ENCODE peak calls at places on chromosomes 4 and X, in seven cellular contexts. One of them, this sample, is unnamed.

GRCh38 chrX:110180176-110180927 is 137.5 kb downstream of the AMMECR1 start:
- DNase-seq in body of pancreas: no peak
- DNase-seq in amygdala: no peak
- DNase-seq in renal cortical epithelial cell: peak; percentile 75
- DNase-seq in WERI-Rb-1: no peak
- DNase-seq in GM20000: no peak
- DNase-seq in SK-N-DZ: no peak
- DNase-seq in this sample: no peak

GRCh38 chr4:34464196-34464595 is 1780.1 kb downstream of the ARAP2 start:
- DNase-seq in body of pancreas: no peak
- DNase-seq in amygdala: no peak
- DNase-seq in renal cortical epithelial cell: no peak
- DNase-seq in WERI-Rb-1: peak; percentile 66
- DNase-seq in GM20000: no peak
- DNase-seq in SK-N-DZ: no peak
- DNase-seq in this sample: no peak

GRCh38 chr4:1611501-1611870 is 72.6 kb downstream of the FAM53A start:
- DNase-seq in body of pancreas: no peak
- DNase-seq in amygdala: no peak
- DNase-seq in renal cortical epithelial cell: no peak
- DNase-seq in WERI-Rb-1: no peak
- DNase-seq in GM20000: no peak
- DNase-seq in SK-N-DZ: no peak
- DNase-seq in this sample: no peak

GRCh38 chrX:109390556-109390955 is 91.3 kb downstream of the GUCY2F start:
- DNase-seq in body of pancreas: no peak
- DNase-seq in amygdala: no peak
- DNase-seq in renal cortical epithelial cell: no peak
- DNase-seq in WERI-Rb-1: no peak
- DNase-seq in GM20000: no peak
- DNase-seq in SK-N-DZ: no peak
- DNase-seq in this sample: no peak

GRCh38 chr4:28784188-28784587 is 1923.5 kb downstream of the STIM2 start:
- DNase-seq in body of pancreas: no peak
- DNase-seq in amygdala: no peak
- DNase-seq in renal cortical epithelial cell: no peak
- DNase-seq in WERI-Rb-1: no peak
- DNase-seq in GM20000: no peak
- DNase-seq in SK-N-DZ: no peak
- DNase-seq in this sample: no peak

GRCh38 chr4:140995058-140995457 is 138.2 kb downstream of the RNF150 start:
- DNase-seq in body of pancreas: peak; percentile 47
- DNase-seq in amygdala: no peak
- DNase-seq in renal cortical epithelial cell: peak; percentile 22
- DNase-seq in WERI-Rb-1: no peak
- DNase-seq in GM20000: no peak
- DNase-seq in SK-N-DZ: no peak
- DNase-seq in this sample: no peak

GRCh38 chrX:37652053-37652452 is 33.5 kb upstream of the XK start:
- DNase-seq in body of pancreas: no peak
- DNase-seq in amygdala: no peak
- DNase-seq in renal cortical epithelial cell: no peak
- DNase-seq in WERI-Rb-1: no peak
- DNase-seq in GM20000: no peak
- DNase-seq in SK-N-DZ: no peak
- DNase-seq in this sample: no peak

GRCh38 chr4:170651786-170652185 is 562.0 kb upstream of the AADAT start:
- DNase-seq in body of pancreas: no peak
- DNase-seq in amygdala: no peak
- DNase-seq in renal cortical epithelial cell: no peak
- DNase-seq in WERI-Rb-1: no peak
- DNase-seq in GM20000: no peak
- DNase-seq in SK-N-DZ: no peak
- DNase-seq in this sample: no peak

GRCh38 chr4:7904942-7905341 is 34.7 kb downstream of the AFAP1 start:
- DNase-seq in body of pancreas: no peak
- DNase-seq in amygdala: peak; percentile 28
- DNase-seq in renal cortical epithelial cell: peak; percentile 43
- DNase-seq in WERI-Rb-1: no peak
- DNase-seq in GM20000: no peak
- DNase-seq in SK-N-DZ: no peak
- DNase-seq in this sample: no peak

GRCh38 chr4:153084939-153085630 is 119.2 kb upstream of the TRIM2 start:
- DNase-seq in body of pancreas: peak; percentile 76
- DNase-seq in amygdala: peak; percentile 71
- DNase-seq in renal cortical epithelial cell: peak; percentile 56
- DNase-seq in WERI-Rb-1: peak; percentile 90
- DNase-seq in GM20000: peak; percentile 70
- DNase-seq in SK-N-DZ: peak; percentile 60
- DNase-seq in this sample: peak; percentile 70

GRCh38 chr4:89248879-89249281 is 58.7 kb downstream of the GPRIN3 start:
- DNase-seq in body of pancreas: peak; percentile 80
- DNase-seq in amygdala: no peak
- DNase-seq in renal cortical epithelial cell: no peak
- DNase-seq in WERI-Rb-1: no peak
- DNase-seq in GM20000: no peak
- DNase-seq in SK-N-DZ: no peak
- DNase-seq in this sample: no peak

GRCh38 chrX:23742174-23742692 is 843 bp downstream of the ACOT9 start:
- DNase-seq in body of pancreas: peak; percentile 25
- DNase-seq in amygdala: no peak
- DNase-seq in renal cortical epithelial cell: peak; percentile 79
- DNase-seq in WERI-Rb-1: peak; percentile 20
- DNase-seq in GM20000: peak; percentile 7
- DNase-seq in SK-N-DZ: peak; percentile 1
- DNase-seq in this sample: peak; percentile 64

GRCh38 chr4:22986262-22986661 is 293.5 kb downstream of the GBA3 start:
- DNase-seq in body of pancreas: no peak
- DNase-seq in amygdala: no peak
- DNase-seq in renal cortical epithelial cell: peak; percentile 52
- DNase-seq in WERI-Rb-1: no peak
- DNase-seq in GM20000: no peak
- DNase-seq in SK-N-DZ: no peak
- DNase-seq in this sample: no peak

GRCh38 chrX:40403757-40404156 is 177.0 kb upstream of the ATP6AP2 start:
- DNase-seq in body of pancreas: no peak
- DNase-seq in amygdala: no peak
- DNase-seq in renal cortical epithelial cell: no peak
- DNase-seq in WERI-Rb-1: no peak
- DNase-seq in GM20000: no peak
- DNase-seq in SK-N-DZ: no peak
- DNase-seq in this sample: no peak

GRCh38 chrX:110432066-110432465 is 73.4 kb downstream of the RTL9 start:
- DNase-seq in body of pancreas: no peak
- DNase-seq in amygdala: no peak
- DNase-seq in renal cortical epithelial cell: no peak
- DNase-seq in WERI-Rb-1: no peak
- DNase-seq in GM20000: no peak
- DNase-seq in SK-N-DZ: no peak
- DNase-seq in this sample: no peak

GRCh38 chr4:20122198-20122988 is 129.3 kb upstream of the SLIT2 start:
- DNase-seq in body of pancreas: no peak
- DNase-seq in amygdala: no peak
- DNase-seq in renal cortical epithelial cell: no peak
- DNase-seq in WERI-Rb-1: no peak
- DNase-seq in GM20000: no peak
- DNase-seq in SK-N-DZ: peak; percentile 53
- DNase-seq in this sample: no peak

GRCh38 chr4:105057370-105058096 is 89.1 kb upstream of the TET2 start:
- DNase-seq in body of pancreas: no peak
- DNase-seq in amygdala: no peak
- DNase-seq in renal cortical epithelial cell: no peak
- DNase-seq in WERI-Rb-1: no peak
- DNase-seq in GM20000: peak; percentile 24
- DNase-seq in SK-N-DZ: no peak
- DNase-seq in this sample: no peak

GRCh38 chr4:108166038-108166437 is 2.7 kb downstream of the LEF1 start:
- DNase-seq in body of pancreas: no peak
- DNase-seq in amygdala: no peak
- DNase-seq in renal cortical epithelial cell: no peak
- DNase-seq in WERI-Rb-1: no peak
- DNase-seq in GM20000: no peak
- DNase-seq in SK-N-DZ: no peak
- DNase-seq in this sample: no peak

GRCh38 chr4:1220566-1220965 is 28.4 kb downstream of the CTBP1 start:
- DNase-seq in body of pancreas: no peak
- DNase-seq in amygdala: no peak
- DNase-seq in renal cortical epithelial cell: no peak
- DNase-seq in WERI-Rb-1: no peak
- DNase-seq in GM20000: no peak
- DNase-seq in SK-N-DZ: no peak
- DNase-seq in this sample: no peak

GRCh38 chr4:55437356-55437796 is 41.6 kb downstream of the TMEM165 start:
- DNase-seq in body of pancreas: no peak
- DNase-seq in amygdala: no peak
- DNase-seq in renal cortical epithelial cell: no peak
- DNase-seq in WERI-Rb-1: no peak
- DNase-seq in GM20000: no peak
- DNase-seq in SK-N-DZ: no peak
- DNase-seq in this sample: no peak

GRCh38 chr4:169795585-169795984 is 37.8 kb upstream of the HPF1 start:
- DNase-seq in body of pancreas: no peak
- DNase-seq in amygdala: no peak
- DNase-seq in renal cortical epithelial cell: peak; percentile 50
- DNase-seq in WERI-Rb-1: no peak
- DNase-seq in GM20000: no peak
- DNase-seq in SK-N-DZ: no peak
- DNase-seq in this sample: no peak

GRCh38 chr4:34105311-34105710 is 2139.0 kb downstream of the ARAP2 start:
- DNase-seq in body of pancreas: no peak
- DNase-seq in amygdala: no peak
- DNase-seq in renal cortical epithelial cell: peak; percentile 1
- DNase-seq in WERI-Rb-1: no peak
- DNase-seq in GM20000: no peak
- DNase-seq in SK-N-DZ: no peak
- DNase-seq in this sample: no peak

GRCh38 chrX:129875669-129876068 is 30.3 kb upstream of the UTP14A start:
- DNase-seq in body of pancreas: no peak
- DNase-seq in amygdala: no peak
- DNase-seq in renal cortical epithelial cell: peak; percentile 81
- DNase-seq in WERI-Rb-1: no peak
- DNase-seq in GM20000: no peak
- DNase-seq in SK-N-DZ: no peak
- DNase-seq in this sample: no peak

GRCh38 chr4:83772680-83773079 is 236.8 kb downstream of the GPAT3 start:
- DNase-seq in body of pancreas: no peak
- DNase-seq in amygdala: no peak
- DNase-seq in renal cortical epithelial cell: no peak
- DNase-seq in WERI-Rb-1: no peak
- DNase-seq in GM20000: no peak
- DNase-seq in SK-N-DZ: peak; percentile 45
- DNase-seq in this sample: no peak

GRCh38 chrX:119015407-119016242 is 41.2 kb downstream of the LONRF3 start:
- DNase-seq in body of pancreas: no peak
- DNase-seq in amygdala: no peak
- DNase-seq in renal cortical epithelial cell: peak; percentile 95
- DNase-seq in WERI-Rb-1: no peak
- DNase-seq in GM20000: peak; percentile 22
- DNase-seq in SK-N-DZ: no peak
- DNase-seq in this sample: no peak

GRCh38 chr4:140497776-140498636 is at the start of gene MGAT4D:
- DNase-seq in body of pancreas: no peak
- DNase-seq in amygdala: no peak
- DNase-seq in renal cortical epithelial cell: no peak
- DNase-seq in WERI-Rb-1: no peak
- DNase-seq in GM20000: no peak
- DNase-seq in SK-N-DZ: peak; percentile 8
- DNase-seq in this sample: peak; percentile 17

GRCh38 chrX:102155806-102156179 is at the start of gene BEX5:
- DNase-seq in body of pancreas: peak; percentile 76
- DNase-seq in amygdala: peak; percentile 65
- DNase-seq in renal cortical epithelial cell: peak; percentile 55
- DNase-seq in WERI-Rb-1: no peak
- DNase-seq in GM20000: peak; percentile 27
- DNase-seq in SK-N-DZ: peak; percentile 11
- DNase-seq in this sample: peak; percentile 53

GRCh38 chrX:10404435-10404834 is 215.9 kb downstream of the MID1 start:
- DNase-seq in body of pancreas: no peak
- DNase-seq in amygdala: no peak
- DNase-seq in renal cortical epithelial cell: no peak
- DNase-seq in WERI-Rb-1: no peak
- DNase-seq in GM20000: no peak
- DNase-seq in SK-N-DZ: no peak
- DNase-seq in this sample: no peak

GRCh38 chr4:99790796-99791617 is 25.6 kb upstream of the DAPP1 start:
- DNase-seq in body of pancreas: no peak
- DNase-seq in amygdala: no peak
- DNase-seq in renal cortical epithelial cell: peak; percentile 76
- DNase-seq in WERI-Rb-1: peak; percentile 90
- DNase-seq in GM20000: no peak
- DNase-seq in SK-N-DZ: peak; percentile 76
- DNase-seq in this sample: no peak

GRCh38 chr4:48178931-48179330 is 44.9 kb upstream of the TXK start:
- DNase-seq in body of pancreas: no peak
- DNase-seq in amygdala: no peak
- DNase-seq in renal cortical epithelial cell: no peak
- DNase-seq in WERI-Rb-1: no peak
- DNase-seq in GM20000: no peak
- DNase-seq in SK-N-DZ: no peak
- DNase-seq in this sample: no peak

GRCh38 chr4:55080174-55080865 is 45.1 kb downstream of the KDR start:
- DNase-seq in body of pancreas: no peak
- DNase-seq in amygdala: no peak
- DNase-seq in renal cortical epithelial cell: peak; percentile 1
- DNase-seq in WERI-Rb-1: no peak
- DNase-seq in GM20000: no peak
- DNase-seq in SK-N-DZ: no peak
- DNase-seq in this sample: no peak

GRCh38 chr4:55553442-55553841 is 6.7 kb upstream of the CLOCK start:
- DNase-seq in body of pancreas: no peak
- DNase-seq in amygdala: no peak
- DNase-seq in renal cortical epithelial cell: peak; percentile 48
- DNase-seq in WERI-Rb-1: no peak
- DNase-seq in GM20000: no peak
- DNase-seq in SK-N-DZ: no peak
- DNase-seq in this sample: no peak

GRCh38 chr4:76747613-76748012 is 150.3 kb downstream of the SOWAHB start:
- DNase-seq in body of pancreas: no peak
- DNase-seq in amygdala: no peak
- DNase-seq in renal cortical epithelial cell: no peak
- DNase-seq in WERI-Rb-1: no peak
- DNase-seq in GM20000: no peak
- DNase-seq in SK-N-DZ: no peak
- DNase-seq in this sample: no peak

GRCh38 chrX:47247206-47247998 is 14.6 kb downstream of the USP11 start:
- DNase-seq in body of pancreas: no peak
- DNase-seq in amygdala: no peak
- DNase-seq in renal cortical epithelial cell: no peak
- DNase-seq in WERI-Rb-1: no peak
- DNase-seq in GM20000: no peak
- DNase-seq in SK-N-DZ: no peak
- DNase-seq in this sample: peak; percentile 8

GRCh38 chr4:44532851-44533250 is 84.2 kb upstream of the KCTD8 start:
- DNase-seq in body of pancreas: no peak
- DNase-seq in amygdala: no peak
- DNase-seq in renal cortical epithelial cell: no peak
- DNase-seq in WERI-Rb-1: no peak
- DNase-seq in GM20000: no peak
- DNase-seq in SK-N-DZ: no peak
- DNase-seq in this sample: no peak